ENCODE peak calls at places on chromosomes 2 and 18, in four cellular contexts. P, S, Y and A are unnamed samples.

GRCh38 chr2:182668671-182669070 is 47.4 kb upstream of the DNAJC10 start:
- DNase-seq in Y (peak; percentile 3), S (peak; percentile 87), P (no peak), A (peak; percentile 92)

GRCh38 chr18:79518028-79518682 is 122.4 kb downstream of the NFATC1 start:
- DNase-seq in S (no peak), Y (no peak), P (no peak), A (no peak)

GRCh38 chr18:79524181-79525078 is 128.7 kb downstream of the NFATC1 start:
- DNase-seq in P (no peak), Y (no peak), S (no peak), A (no peak)

GRCh38 chr2:200624660-200625059 is 38.8 kb downstream of the AOX1 start:
- DNase-seq in S (no peak), Y (peak; percentile 87), P (no peak), A (no peak)

GRCh38 chr18:75407468-75408437 is 19.8 kb downstream of the SMIM21 start:
- DNase-seq in Y (peak; percentile 53), P (no peak), S (peak; percentile 30), A (no peak)

GRCh38 chr2:69915050-69915945 is at the start of gene MXD1:
- DNase-seq in P (peak; percentile 53), Y (peak; percentile 50), S (no peak), A (no peak)

GRCh38 chr2:46612675-46613074 is 133.3 kb downstream of the TMEM247 start:
- DNase-seq in Y (no peak), S (no peak), P (no peak), A (peak; percentile 15)

GRCh38 chr2:10399358-10399757 is 48.8 kb downstream of the ODC1 start:
- DNase-seq in S (no peak), Y (no peak), P (no peak), A (no peak)

GRCh38 chr18:11955299-11956029 is 25.8 kb upstream of the IMPA2 start:
- DNase-seq in S (peak; percentile 87), P (peak; percentile 78), Y (peak; percentile 84), A (no peak)

GRCh38 chr2:148568597-148568996 is 76.0 kb upstream of the EPC2 start:
- DNase-seq in S (no peak), P (no peak), Y (no peak), A (no peak)

GRCh38 chr2:172107690-172108586 is 5.2 kb upstream of the DLX2 start:
- DNase-seq in Y (peak; percentile 20), S (no peak), P (no peak), A (no peak)

GRCh38 chr18:46657115-46657955 is at the start of gene LOXHD1:
- DNase-seq in Y (no peak), P (no peak), S (no peak), A (no peak)

GRCh38 chr2:221570321-221571107 is 1.6 kb downstream of the EPHA4 start:
- DNase-seq in P (no peak), S (no peak), Y (peak; percentile 45), A (no peak)

GRCh38 chr2:157217409-157217808 is 40.1 kb upstream of the GALNT5 start:
- DNase-seq in P (no peak), Y (no peak), S (no peak), A (no peak)

DNA sequence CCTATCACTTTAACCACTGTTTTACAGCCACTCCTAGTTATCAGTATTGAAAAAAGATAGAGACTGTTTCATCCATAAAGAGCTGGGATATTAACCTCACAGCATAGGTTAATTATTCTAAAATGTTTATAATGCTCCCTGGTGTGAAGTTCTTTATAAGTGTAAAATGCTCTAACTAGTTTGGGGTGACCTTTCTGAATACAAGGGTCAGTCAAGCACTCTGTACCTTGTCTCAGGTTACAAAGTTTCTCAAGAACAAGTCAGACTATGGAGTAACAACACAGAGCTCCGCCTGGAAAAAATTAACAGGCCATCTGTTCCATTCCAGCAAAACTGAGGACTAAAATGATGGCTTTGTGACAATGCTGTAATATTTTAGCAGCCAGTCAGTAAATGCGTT is 107.4 kb downstream of the NOL4 start:
- DNase-seq in Y (no peak), S (no peak), P (no peak), A (no peak)
- H3K4me2 ChIP-seq in Y (no peak overlapping the region), S (no peak overlapping the region), P (no peak overlapping the region), A (no peak overlapping the region)

DNA sequence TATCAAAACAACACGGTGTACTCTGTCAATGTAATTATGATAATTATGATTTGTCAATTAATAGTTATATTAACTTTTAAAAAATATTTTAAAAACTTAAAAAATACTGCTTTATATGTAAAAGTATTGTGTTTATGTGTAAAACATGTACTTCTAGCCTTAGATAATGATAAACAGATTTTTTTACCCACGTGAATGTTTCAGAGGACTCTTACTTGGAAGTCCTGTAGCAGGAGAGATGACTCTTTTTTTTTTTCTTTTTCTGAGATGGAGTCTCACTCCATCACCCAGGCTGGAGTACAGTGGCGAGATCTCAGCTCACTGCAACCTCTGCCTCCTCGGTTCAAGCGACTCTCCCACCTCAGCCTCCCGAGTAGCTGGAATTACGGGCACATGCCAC is 6.2 kb upstream of the MTCL1 start:
- DNase-seq in P (no peak), S (no peak), Y (peak; percentile 12), A (no peak)
- H3K27me3 ChIP-seq in P (no peaks in the 10 kb centered on the region), S (no peaks in the 10 kb centered on the region), Y (no peaks in the 10 kb centered on the region), A (no peaks in the 10 kb centered on the region)

GRCh38 chr18:26458526-26459232 is 89.7 kb downstream of the KCTD1 start:
- DNase-seq in Y (peak; percentile 68), S (peak; percentile 78), P (no peak), A (no peak)

GRCh38 chr18:26457611-26458350 is 90.6 kb downstream of the KCTD1 start:
- DNase-seq in Y (no peak), P (peak; percentile 30), S (no peak), A (no peak)

GRCh38 chr18:26455639-26456038 is 92.7 kb downstream of the KCTD1 start:
- DNase-seq in P (no peak), S (no peak), Y (no peak), A (no peak)

GRCh38 chr18:26456070-26456491 is 92.3 kb downstream of the KCTD1 start:
- DNase-seq in Y (no peak), S (no peak), P (no peak), A (peak; percentile 44)

DNA sequence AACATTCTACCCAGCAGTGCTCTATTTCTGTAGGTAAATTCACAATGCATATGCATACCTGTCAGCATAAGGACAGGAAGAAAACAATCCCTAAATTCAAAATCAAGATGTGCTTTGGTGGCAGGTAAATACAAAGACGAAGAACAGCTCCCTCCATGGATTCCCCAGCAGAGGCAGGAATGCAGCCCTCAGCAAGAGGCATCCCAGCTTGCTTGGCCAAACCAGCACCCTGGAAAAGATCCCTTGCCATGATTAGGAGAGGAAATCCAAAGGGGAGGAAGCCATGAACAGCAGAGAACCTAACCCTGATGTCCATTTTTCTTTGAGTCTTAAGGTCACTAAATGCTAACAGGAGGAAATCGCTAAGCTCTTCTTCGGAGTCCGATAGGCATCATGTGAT is 91.2 kb downstream of the KCTD1 start:
- DNase-seq in Y (no peak), S (no peak), P (no peak), A (no peak)
- H3K4me2 ChIP-seq in Y (no peak overlapping the region), S (no peak overlapping the region), P (no peak overlapping the region), A (no peak overlapping the region)

GRCh38 chr2:217944923-217945322 is 57.9 kb downstream of the TNS1 start:
- DNase-seq in S (no peak), P (no peak), Y (no peak), A (no peak)
- H3K27me3 ChIP-seq in S (no peaks in the 10 kb centered on the region), P (no peaks in the 10 kb centered on the region), Y (no peaks in the 10 kb centered on the region), A (peaks cover 51% of the 10 kb centered on the region)

DNA sequence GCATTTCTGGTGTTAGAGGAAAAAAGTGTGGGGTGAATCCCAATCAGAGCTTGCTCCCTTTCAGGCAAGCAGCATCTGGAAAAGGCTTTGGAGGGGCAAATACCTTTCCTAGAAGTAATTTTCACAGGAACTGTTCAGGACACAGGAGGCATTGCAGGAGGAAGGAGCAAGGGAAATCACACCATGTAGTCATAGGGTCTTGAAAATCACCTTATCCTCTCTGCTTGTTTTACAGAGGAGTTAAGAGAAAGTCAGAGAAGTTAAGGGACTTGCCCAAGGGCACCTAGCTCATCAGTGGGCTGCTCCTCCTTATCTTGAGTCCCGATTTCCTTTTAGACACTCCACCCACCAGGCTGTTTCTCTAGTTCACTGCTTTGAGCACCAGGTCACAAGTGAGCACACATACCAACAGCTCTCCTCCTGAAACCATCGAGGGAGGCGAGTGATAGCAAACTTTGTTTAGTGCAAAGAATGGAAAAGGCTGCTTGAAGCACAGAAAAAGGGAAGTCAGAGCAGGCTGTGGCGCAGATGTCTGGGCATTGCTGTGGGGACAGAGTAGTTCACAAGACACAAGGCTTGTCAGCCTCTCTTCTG is 89.2 kb upstream of the CXCR4 start:
- DNase-seq in P (no peak), S (no peak), Y (no peak), A (no peak)
- H3K4me2 ChIP-seq in P (no peak overlapping the region), S (no peak overlapping the region), Y (no peak overlapping the region), A (no peak overlapping the region)

DNA sequence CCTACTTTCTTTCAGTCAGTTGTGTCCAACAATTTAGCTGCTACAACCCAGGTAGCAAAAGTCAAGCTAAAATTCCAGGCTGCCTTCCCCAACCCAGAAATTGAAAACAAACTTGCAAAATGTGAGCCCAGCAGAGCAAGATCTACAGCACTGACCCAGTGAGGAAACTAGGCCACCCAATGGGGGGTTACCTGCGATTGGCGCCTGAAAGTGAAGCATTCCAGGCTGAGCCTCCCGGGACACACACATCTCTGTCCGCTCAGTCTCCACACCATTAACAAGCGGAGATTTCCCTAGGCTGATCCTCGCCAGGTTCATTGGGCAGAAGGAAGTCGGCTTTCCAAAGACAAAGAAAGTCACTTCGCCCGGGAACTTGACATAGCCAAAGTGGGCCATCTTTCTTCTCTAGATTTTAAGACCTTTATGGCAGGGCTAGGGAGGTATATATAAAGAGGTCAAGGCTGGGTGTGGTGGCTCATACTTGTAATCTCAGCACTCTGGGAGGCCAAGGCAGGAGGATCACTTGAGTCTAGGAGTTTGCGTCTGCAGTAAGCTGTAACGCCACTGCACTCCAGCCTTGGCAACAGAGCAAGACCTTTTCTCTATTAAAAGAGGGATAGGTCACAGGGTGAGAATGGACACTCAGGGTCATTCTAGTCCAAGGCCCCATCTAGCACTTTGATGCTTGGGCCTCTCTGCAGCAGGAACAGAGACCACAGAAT is 53.6 kb downstream of the TTC32 start:
- DNase-seq in P (no peak), Y (no peak), S (no peak), A (no peak)
- H3K27me3 ChIP-seq in P (no peaks in the 10 kb centered on the region), Y (peaks cover 8% of the 10 kb centered on the region), S (peaks cover 3% of the 10 kb centered on the region), A (no peaks in the 10 kb centered on the region)

GRCh38 chr2:98445708-98446577 is 1.3 kb downstream of the INPP4A start:
- DNase-seq in S (no peak), Y (peak; percentile 47), P (peak; percentile 22), A (peak; percentile 74)

GRCh38 chr2:98442488-98442887 is 2.2 kb upstream of the INPP4A start:
- DNase-seq in P (no peak), Y (no peak), S (no peak), A (no peak)

GRCh38 chr2:98446850-98447249 is 2.2 kb downstream of the INPP4A start:
- DNase-seq in P (no peak), Y (no peak), S (no peak), A (peak; percentile 46)

GRCh38 chr2:98444436-98445166 is at the start of gene INPP4A:
- DNase-seq in P (peak; percentile 86), Y (peak; percentile 83), S (no peak), A (peak; percentile 85)

GRCh38 chr2:98445167-98445522 is 487 bp downstream of the INPP4A start:
- DNase-seq in S (no peak), P (peak; percentile 39), Y (peak; percentile 70), A (no peak)
- H3K4me2 ChIP-seq in S (peak overlapping the region; percentile 91), P (peak overlapping the region; percentile 92), Y (peak overlapping the region; percentile 93), A (peak overlapping the region; percentile 82)